ENCODE peak calls at places on chromosomes 4 and X, in seven cellular contexts. One of them, this sample, is unnamed.

GRCh38 chr4:16916719-16917337 is 18.4 kb upstream of the LDB2 start:
- DNase-seq in neural crest cell: peak
- DNase-seq in WTC11: peak
- DNase-seq in activated CD8-positive, alpha-beta memory T cell treated with anti-CD3 and anti-CD28 coated beads, Interleukin-2, amount 50 U/mL, for 4 hours: peak
- DNase-seq in EL: peak
- DNase-seq in mammary epithelial cell: peak
- DNase-seq in left lung: no peak
- DNase-seq in this sample: peak

GRCh38 chrX:57899064-57899463 is 11.2 kb downstream of the ZXDA start:
- DNase-seq in neural crest cell: no peak
- DNase-seq in WTC11: no peak
- DNase-seq in activated CD8-positive, alpha-beta memory T cell treated with anti-CD3 and anti-CD28 coated beads, Interleukin-2, amount 50 U/mL, for 4 hours: no peak
- DNase-seq in EL: no peak
- DNase-seq in mammary epithelial cell: no peak
- DNase-seq in left lung: no peak
- DNase-seq in this sample: no peak

GRCh38 chr4:64158648-64159326 is 250.5 kb downstream of the TECRL start:
- DNase-seq in neural crest cell: peak
- DNase-seq in WTC11: peak
- DNase-seq in activated CD8-positive, alpha-beta memory T cell treated with anti-CD3 and anti-CD28 coated beads, Interleukin-2, amount 50 U/mL, for 4 hours: no peak
- DNase-seq in EL: peak
- DNase-seq in mammary epithelial cell: peak
- DNase-seq in left lung: no peak
- DNase-seq in this sample: no peak

GRCh38 chr4:173883821-173884220 is 353.8 kb upstream of the HAND2 start:
- DNase-seq in neural crest cell: no peak
- DNase-seq in WTC11: no peak
- DNase-seq in activated CD8-positive, alpha-beta memory T cell treated with anti-CD3 and anti-CD28 coated beads, Interleukin-2, amount 50 U/mL, for 4 hours: no peak
- DNase-seq in EL: no peak
- DNase-seq in mammary epithelial cell: no peak
- DNase-seq in left lung: no peak
- DNase-seq in this sample: no peak

GRCh38 chr4:38189445-38189844 is 229.2 kb downstream of the PTTG2 start:
- DNase-seq in neural crest cell: no peak
- DNase-seq in WTC11: no peak
- DNase-seq in activated CD8-positive, alpha-beta memory T cell treated with anti-CD3 and anti-CD28 coated beads, Interleukin-2, amount 50 U/mL, for 4 hours: no peak
- DNase-seq in EL: peak
- DNase-seq in mammary epithelial cell: peak
- DNase-seq in left lung: no peak
- DNase-seq in this sample: no peak

GRCh38 chr4:76874176-76874575 is 23.8 kb downstream of the SOWAHB start:
- DNase-seq in neural crest cell: no peak
- DNase-seq in WTC11: no peak
- DNase-seq in activated CD8-positive, alpha-beta memory T cell treated with anti-CD3 and anti-CD28 coated beads, Interleukin-2, amount 50 U/mL, for 4 hours: no peak
- DNase-seq in EL: no peak
- DNase-seq in mammary epithelial cell: no peak
- DNase-seq in left lung: no peak
- DNase-seq in this sample: no peak

GRCh38 chr4:24583451-24584174 is 741 bp downstream of the DHX15 start:
- DNase-seq in neural crest cell: peak
- DNase-seq in WTC11: peak
- DNase-seq in activated CD8-positive, alpha-beta memory T cell treated with anti-CD3 and anti-CD28 coated beads, Interleukin-2, amount 50 U/mL, for 4 hours: peak
- DNase-seq in EL: peak
- DNase-seq in mammary epithelial cell: peak
- DNase-seq in left lung: peak
- DNase-seq in this sample: peak

GRCh38 chr4:158316264-158316663 is 106.0 kb downstream of the TMEM144 start:
- DNase-seq in neural crest cell: no peak
- DNase-seq in WTC11: no peak
- DNase-seq in activated CD8-positive, alpha-beta memory T cell treated with anti-CD3 and anti-CD28 coated beads, Interleukin-2, amount 50 U/mL, for 4 hours: no peak
- DNase-seq in EL: no peak
- DNase-seq in mammary epithelial cell: no peak
- DNase-seq in left lung: no peak
- DNase-seq in this sample: no peak

GRCh38 chr4:62804075-62804474 is 1603.9 kb downstream of the ADGRL3 start:
- DNase-seq in neural crest cell: no peak
- DNase-seq in WTC11: no peak
- DNase-seq in activated CD8-positive, alpha-beta memory T cell treated with anti-CD3 and anti-CD28 coated beads, Interleukin-2, amount 50 U/mL, for 4 hours: no peak
- DNase-seq in EL: no peak
- DNase-seq in mammary epithelial cell: no peak
- DNase-seq in left lung: no peak
- DNase-seq in this sample: no peak

GRCh38 chr4:128979934-128980333 is 113.4 kb downstream of the SCLT1 start:
- DNase-seq in neural crest cell: no peak
- DNase-seq in WTC11: no peak
- DNase-seq in activated CD8-positive, alpha-beta memory T cell treated with anti-CD3 and anti-CD28 coated beads, Interleukin-2, amount 50 U/mL, for 4 hours: no peak
- DNase-seq in EL: peak
- DNase-seq in mammary epithelial cell: peak
- DNase-seq in left lung: no peak
- DNase-seq in this sample: no peak

GRCh38 chrX:19030805-19031204 is 46.9 kb upstream of the PHKA2 start:
- DNase-seq in neural crest cell: no peak
- DNase-seq in WTC11: no peak
- DNase-seq in activated CD8-positive, alpha-beta memory T cell treated with anti-CD3 and anti-CD28 coated beads, Interleukin-2, amount 50 U/mL, for 4 hours: no peak
- DNase-seq in EL: no peak
- DNase-seq in mammary epithelial cell: peak
- DNase-seq in left lung: no peak
- DNase-seq in this sample: no peak

GRCh38 chr4:186840222-186840701 is 116.6 kb upstream of the FAT1 start:
- DNase-seq in neural crest cell: no peak
- DNase-seq in WTC11: no peak
- DNase-seq in activated CD8-positive, alpha-beta memory T cell treated with anti-CD3 and anti-CD28 coated beads, Interleukin-2, amount 50 U/mL, for 4 hours: no peak
- DNase-seq in EL: peak
- DNase-seq in mammary epithelial cell: no peak
- DNase-seq in left lung: no peak
- DNase-seq in this sample: no peak

GRCh38 chr4:65241257-65241997 is 428.9 kb downstream of the EPHA5 start:
- DNase-seq in neural crest cell: no peak
- DNase-seq in WTC11: no peak
- DNase-seq in activated CD8-positive, alpha-beta memory T cell treated with anti-CD3 and anti-CD28 coated beads, Interleukin-2, amount 50 U/mL, for 4 hours: no peak
- DNase-seq in EL: no peak
- DNase-seq in mammary epithelial cell: no peak
- DNase-seq in left lung: peak
- DNase-seq in this sample: no peak

GRCh38 chrX:137313627-137314026 is 252.3 kb upstream of the ZIC3 start:
- DNase-seq in neural crest cell: no peak
- DNase-seq in WTC11: no peak
- DNase-seq in activated CD8-positive, alpha-beta memory T cell treated with anti-CD3 and anti-CD28 coated beads, Interleukin-2, amount 50 U/mL, for 4 hours: no peak
- DNase-seq in EL: no peak
- DNase-seq in mammary epithelial cell: no peak
- DNase-seq in left lung: no peak
- DNase-seq in this sample: no peak

GRCh38 chr4:63275491-63275890 is 1133.8 kb downstream of the TECRL start:
- DNase-seq in neural crest cell: no peak
- DNase-seq in WTC11: peak
- DNase-seq in activated CD8-positive, alpha-beta memory T cell treated with anti-CD3 and anti-CD28 coated beads, Interleukin-2, amount 50 U/mL, for 4 hours: no peak
- DNase-seq in EL: no peak
- DNase-seq in mammary epithelial cell: no peak
- DNase-seq in left lung: peak
- DNase-seq in this sample: no peak

GRCh38 chr4:70722199-70722791 is 531 bp downstream of the RUFY3 start:
- DNase-seq in neural crest cell: no peak
- DNase-seq in WTC11: no peak
- DNase-seq in activated CD8-positive, alpha-beta memory T cell treated with anti-CD3 and anti-CD28 coated beads, Interleukin-2, amount 50 U/mL, for 4 hours: peak
- DNase-seq in EL: peak
- DNase-seq in mammary epithelial cell: no peak
- DNase-seq in left lung: no peak
- DNase-seq in this sample: peak

This sample was measured in activated effector memory CD4-positive, alpha-beta T cell treated with anti-CD3 and anti-CD28 coated beads, Interleukin-2, amount 50 U/mL, for 16 hours.